ENCODE peak calls at places on chromosome 2, in five cellular contexts. B, Q, Z, O and A are unnamed samples.

GRCh38 chr2:167013227-167013626 is 124.9 kb downstream of the XIRP2 start:
- DNase-seq in Q (no peak), B (no peak), O (no peak), Z (no peak), A (no peak)

GRCh38 chr2:65075176-65075575 is 19.0 kb downstream of the CEP68 start:
- DNase-seq in Q (no peak), Z (no peak), O (no peak), B (no peak), A (no peak)

GRCh38 chr2:237440819-237441281 is 26.9 kb upstream of the COL6A3 start:
- DNase-seq in O (no peak), Z (peak), B (no peak), Q (no peak), A (no peak)

GRCh38 chr2:33121416-33121815 is 174.7 kb downstream of the LTBP1 start:
- DNase-seq in Q (no peak), B (no peak), Z (no peak), O (no peak), A (no peak)

GRCh38 chr2:119846021-119846420 is 86.3 kb downstream of the PTPN4 start:
- DNase-seq in Z (no peak), O (no peak), B (no peak), Q (no peak), A (no peak)

GRCh38 chr2:55014962-55015939 is 35.0 kb downstream of the RTN4 start:
- DNase-seq in B (peak), Q (peak), O (peak), Z (peak), A (peak)

GRCh38 chr2:98903767-98904485 is 32.1 kb downstream of the CRACDL start:
- DNase-seq in Q (no peak), O (no peak), Z (no peak), B (no peak), A (no peak)

GRCh38 chr2:214126135-214126534 is 284.7 kb upstream of the VWC2L start:
- DNase-seq in O (no peak), Q (no peak), Z (peak), B (peak), A (no peak)

GRCh38 chr2:70984576-70985282 is 6.3 kb downstream of the ANKRD53 start:
- DNase-seq in B (peak), Q (peak), O (peak), Z (peak), A (peak)

GRCh38 chr2:230589497-230590015 is 123.1 kb upstream of the CAB39 start:
- DNase-seq in Q (peak), B (no peak), O (no peak), Z (no peak), A (peak)

GRCh38 chr2:70527447-70528080 is 26.1 kb downstream of the TGFA start:
- DNase-seq in Q (no peak), B (no peak), Z (no peak), O (no peak), A (no peak)

GRCh38 chr2:65545818-65546217 is 113.4 kb upstream of the SPRED2 start:
- DNase-seq in Z (peak), B (peak), Q (no peak), O (no peak), A (no peak)

GRCh38 chr2:119367472-119368099 is 809 bp downstream of the DBI start:
- DNase-seq in O (peak), Z (peak), Q (peak), B (peak), A (peak)

GRCh38 chr2:81853331-81853730 is 1548.8 kb upstream of the LRRTM1 start:
- DNase-seq in Z (no peak), B (no peak), O (no peak), Q (no peak), A (no peak)

GRCh38 chr2:181231151-181231550 is 226.0 kb upstream of the ITGA4 start:
- DNase-seq in O (no peak), Q (no peak), B (no peak), Z (no peak), A (no peak)

GRCh38 chr2:180578441-180578840 is 402.0 kb upstream of the UBE2E3 start:
- DNase-seq in Q (no peak), O (no peak), B (no peak), Z (no peak), A (no peak)

GRCh38 chr2:174844295-174844708 is 80.0 kb upstream of the CHRNA1 start:
- DNase-seq in Q (no peak), Z (no peak), O (no peak), B (no peak), A (no peak)

GRCh38 chr2:20350753-20351554 is at the start of gene PUM2:
- DNase-seq in O (peak), Z (peak), B (peak), Q (peak), A (peak)

GRCh38 chr2:14427982-14428567 is 204.4 kb upstream of the LRATD1 start:
- DNase-seq in B (no peak), Z (peak), Q (peak), O (no peak), A (no peak)

GRCh38 chr2:144500567-144500966 is 19.4 kb downstream of the ZEB2 start:
- DNase-seq in Z (peak), B (no peak), Q (no peak), O (no peak), A (no peak)

GRCh38 chr2:145874466-145874865 is 1354.5 kb upstream of the ZEB2 start:
- DNase-seq in Z (peak), Q (no peak), O (no peak), B (peak), A (no peak)

GRCh38 chr2:69154031-69154430 is 141.1 kb downstream of the ANTXR1 start:
- DNase-seq in Z (peak), Q (no peak), O (no peak), B (no peak), A (no peak)

GRCh38 chr2:32136097-32136496 is 29.6 kb upstream of the SLC30A6 start:
- DNase-seq in Z (no peak), Q (no peak), O (no peak), B (no peak), A (no peak)

GRCh38 chr2:61499060-61499459 is 28.2 kb upstream of the USP34 start:
- DNase-seq in B (no peak), Q (no peak), Z (no peak), O (no peak), A (no peak)

GRCh38 chr2:129849559-129850160 is 129.8 kb upstream of the RAB6C start:
- DNase-seq in Z (peak), B (peak), O (peak), Q (no peak), A (no peak)

GRCh38 chr2:68789603-68790002 is 55.0 kb downstream of the ARHGAP25 start:
- DNase-seq in Q (no peak), O (no peak), Z (no peak), B (no peak), A (no peak)

GRCh38 chr2:127145255-127145899 is 38.4 kb upstream of the BIN1 start:
- DNase-seq in Q (no peak), O (no peak), B (no peak), Z (no peak), A (no peak)

GRCh38 chr2:184410160-184410559 is 188.2 kb upstream of the ZNF804A start:
- DNase-seq in B (no peak), Z (no peak), Q (no peak), O (no peak), A (no peak)

GRCh38 chr2:74558284-74559230 is 4.0 kb downstream of the DOK1 start:
- DNase-seq in Z (no peak), O (no peak), Q (no peak), B (no peak), A (no peak)